ENCODE peak calls at places on chromosomes 1 and 21, in four cellular contexts. L, U, W and V are unnamed samples.

GRCh38 chr1:165444897-165445370 is at the start of gene RXRG:
- DNase-seq in W (no peak), L (no peak), U (peak; percentile 2), V (peak; percentile 54)

GRCh38 chr21:29114765-29115164 is 15.7 kb upstream of the MAP3K7CL start:
- DNase-seq in U (no peak), W (no peak), L (no peak), V (no peak)

GRCh38 chr1:60129916-60130315 is 56.3 kb upstream of the C1orf87 start:
- DNase-seq in W (no peak), L (no peak), U (no peak), V (no peak)

GRCh38 chr1:36906555-36906954 is 127.8 kb downstream of the GRIK3 start:
- DNase-seq in L (no peak), W (no peak), U (no peak), V (no peak)

GRCh38 chr1:240312872-240313271 is 221.2 kb downstream of the FMN2 start:
- DNase-seq in U (no peak), L (no peak), W (no peak), V (no peak)

GRCh38 chr1:45205910-45206721 is at the start of gene ZSWIM5:
- DNase-seq in L (peak; percentile 28), W (peak; percentile 61), U (peak; percentile 57), V (no peak)

GRCh38 chr1:60118119-60118518 is 44.5 kb upstream of the C1orf87 start:
- DNase-seq in U (no peak), W (no peak), L (no peak), V (no peak)

GRCh38 chr21:33866851-33867250 is 48.8 kb downstream of the ATP5PO start:
- DNase-seq in L (no peak), U (no peak), W (no peak), V (no peak)

GRCh38 chr1:74771913-74772515 is 39.1 kb downstream of the TYW3 start:
- DNase-seq in L (peak; percentile 16), W (no peak), U (no peak), V (no peak)

GRCh38 chr1:27605796-27606707 is 2.1 kb upstream of the AHDC1 start:
- DNase-seq in U (peak; percentile 56), L (no peak), W (no peak), V (no peak)

GRCh38 chr1:227768640-227769039 is 33.4 kb downstream of the SNAP47 start:
- DNase-seq in L (no peak), W (no peak), U (no peak), V (no peak)

GRCh38 chr1:184242507-184242943 is 144.3 kb upstream of the C1orf21 start:
- DNase-seq in U (no peak), W (no peak), L (no peak), V (no peak)

GRCh38 chr1:62823556-62823955 is 39.6 kb downstream of the ATG4C start:
- DNase-seq in U (no peak), W (no peak), L (no peak), V (no peak)

GRCh38 chr1:166721145-166721544 is 118.1 kb upstream of the POGK start:
- DNase-seq in U (no peak), W (no peak), L (no peak), V (no peak)

GRCh38 chr1:93878501-93878888 is 511 bp downstream of the DNTTIP2 start:
- DNase-seq in U (peak; percentile 29), W (peak; percentile 4), L (no peak), V (no peak)

GRCh38 chr1:225954753-225955152 is 13.7 kb upstream of the LEFTY2 start:
- DNase-seq in U (no peak), L (no peak), W (no peak), V (no peak)

GRCh38 chr1:59318271-59318865 is 21.5 kb downstream of the FGGY start:
- DNase-seq in W (no peak), L (no peak), U (no peak), V (no peak)

GRCh38 chr1:26768755-26769154 is 19.0 kb upstream of the PIGV start:
- DNase-seq in U (no peak), L (no peak), W (no peak), V (peak; percentile 4)